ENCODE peak calls at places on chromosomes 4 and X, in five cellular contexts. S, M, W, L and T are unnamed samples.

GRCh38 chr4:179698321-179698720 is 2256.1 kb upstream of the AGA start:
- DNase-seq in L (no peak), S (no peak), M (no peak), W (no peak), T (no peak)

GRCh38 chr4:48268956-48269860 is at the start of gene TEC:
- DNase-seq in S (peak; percentile 38), L (no peak), M (peak; percentile 60), W (peak; percentile 45), T (peak; percentile 91)

GRCh38 chrX:111360839-111361238 is 51.2 kb downstream of the DCX start:
- DNase-seq in W (no peak), S (no peak), M (no peak), L (no peak), T (no peak)

GRCh38 chr4:69830529-69831269 is 29.2 kb downstream of the SULT1E1 start:
- DNase-seq in L (peak; percentile 13), S (no peak), W (peak; percentile 26), M (peak; percentile 48), T (no peak)

GRCh38 chrX:4253092-4253491 is 539.6 kb upstream of the PRKX start:
- DNase-seq in L (no peak), W (no peak), S (no peak), M (no peak), T (no peak)

GRCh38 chr4:156948738-156949137 is 22.9 kb downstream of the PDGFC start:
- DNase-seq in W (no peak), L (no peak), S (no peak), M (no peak), T (no peak)

GRCh38 chr4:3638080-3638715 is 106.0 kb upstream of the LRPAP1 start:
- DNase-seq in M (no peak), L (no peak), S (no peak), W (no peak), T (no peak)

GRCh38 chr4:84530449-84530848 is 31.4 kb upstream of the NKX6-1 start:
- DNase-seq in W (peak; percentile 7), S (no peak), M (no peak), L (no peak), T (no peak)

GRCh38 chrX:331145-331771 is 12.7 kb upstream of the GTPBP6 start:
- DNase-seq in L (no peak), S (no peak), W (peak; percentile 70), M (peak; percentile 22), T (peak; percentile 30)

GRCh38 chrX:19121466-19121865 is 802 bp downstream of the ADGRG2 start:
- DNase-seq in L (no peak), S (no peak), W (no peak), M (no peak), T (no peak)

GRCh38 chr4:167339781-167340180 is 105.5 kb upstream of the SPOCK3 start:
- DNase-seq in M (no peak), S (no peak), L (no peak), W (peak; percentile 55), T (no peak)

GRCh38 chrX:141405486-141405877 is 163.2 kb upstream of the SPANXC start:
- DNase-seq in M (no peak), S (peak; percentile 70), W (peak; percentile 19), L (peak; percentile 44), T (no peak)

GRCh38 chr4:74969507-74970474 is 36.9 kb downstream of the PARM1 start:
- DNase-seq in S (no peak), L (no peak), M (no peak), W (no peak), T (no peak)

GRCh38 chr4:122602277-122603142 is 18.4 kb downstream of the IL21 start:
- DNase-seq in L (peak; percentile 38), S (peak; percentile 9), M (no peak), W (peak; percentile 72), T (no peak)

GRCh38 chrX:16712116-16712824 is at the start of gene CTPS2:
- DNase-seq in W (peak; percentile 79), L (peak; percentile 14), S (peak; percentile 79), M (peak; percentile 70), T (peak; percentile 72)

GRCh38 chr4:164614999-164615398 is 138.9 kb upstream of the SMIM31 start:
- DNase-seq in W (no peak), S (no peak), M (no peak), L (no peak), T (no peak)

GRCh38 chr4:7861440-7861881 is 78.2 kb downstream of the AFAP1 start:
- DNase-seq in W (peak; percentile 86), L (no peak), S (no peak), M (no peak), T (no peak)

GRCh38 chr4:17491196-17491595 is 20.7 kb downstream of the QDPR start:
- DNase-seq in S (no peak), M (no peak), W (no peak), L (no peak), T (no peak)

GRCh38 chrX:41917517-41917916 is 5.8 kb downstream of the CASK start:
- DNase-seq in L (no peak), S (no peak), M (no peak), W (no peak), T (no peak)

GRCh38 chr4:39636786-39637185 is 1.9 kb downstream of the SMIM14 start:
- DNase-seq in L (no peak), W (peak; percentile 63), S (no peak), M (no peak), T (no peak)

GRCh38 chrX:119391279-119391678 is 7.9 kb upstream of the SLC25A43 start:
- DNase-seq in L (no peak), W (peak; percentile 28), M (no peak), S (peak; percentile 49), T (no peak)

GRCh38 chr4:30396772-30397475 is 323.2 kb upstream of the PCDH7 start:
- DNase-seq in S (no peak), L (peak; percentile 18), M (no peak), W (no peak), T (no peak)

GRCh38 chr4:72505314-72505744 is 63.7 kb downstream of the ADAMTS3 start:
- DNase-seq in L (no peak), S (no peak), W (peak; percentile 77), M (no peak), T (no peak)

GRCh38 chr4:98749206-98749605 is 90.8 kb upstream of the TSPAN5 start:
- DNase-seq in S (no peak), W (peak; percentile 4), M (no peak), L (no peak), T (no peak)

GRCh38 chr4:76200771-76201224 is 12.8 kb downstream of the SCARB2 start:
- DNase-seq in L (no peak), S (no peak), W (no peak), M (peak; percentile 71), T (peak; percentile 52)

GRCh38 chrX:17413228-17413627 is 38.2 kb downstream of the NHS start:
- DNase-seq in W (peak; percentile 61), S (no peak), M (no peak), L (peak; percentile 73), T (no peak)

GRCh38 chrX:23373129-23373804 is 38.6 kb downstream of the PTCHD1 start:
- DNase-seq in S (no peak), L (peak; percentile 67), W (peak; percentile 28), M (no peak), T (no peak)

DNA sequence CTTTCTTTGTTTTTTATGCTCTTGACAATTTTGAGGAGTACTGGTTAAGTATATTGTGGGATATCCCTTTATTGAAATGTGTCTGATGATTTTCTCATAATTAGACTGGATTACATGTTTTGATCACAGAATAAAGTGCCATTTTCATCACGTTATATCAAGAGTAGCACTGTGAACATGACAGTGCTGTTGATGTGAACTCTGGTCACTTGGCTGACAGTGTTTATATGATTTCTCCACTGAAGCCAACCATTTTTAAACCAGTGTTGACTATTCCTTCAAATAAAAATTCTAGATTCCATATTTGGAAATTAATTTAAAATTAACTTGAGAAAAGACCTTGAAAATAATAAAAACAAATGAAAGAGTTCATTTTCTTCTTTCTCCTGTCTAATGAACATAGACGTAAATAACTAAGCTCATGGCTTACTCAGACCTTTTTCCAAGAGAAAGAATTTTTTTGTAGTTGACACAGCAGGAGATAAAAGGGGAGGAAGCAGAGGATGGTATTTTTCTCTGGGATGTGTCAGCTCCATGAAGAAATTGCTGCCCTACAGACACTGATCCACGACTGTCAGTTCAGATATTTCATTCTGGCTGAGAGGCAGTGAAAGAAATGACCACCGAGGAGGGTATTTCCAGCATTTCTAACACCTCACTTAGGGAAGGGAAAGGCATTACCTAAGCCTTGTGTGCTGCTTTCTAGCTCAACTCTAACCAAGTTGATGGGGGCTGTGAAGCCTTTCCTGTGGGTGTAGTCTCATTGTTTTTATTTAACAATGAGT is 150.9 kb upstream of the ANK2 start:
- DNase-seq in W (no peak), L (peak; percentile 17), M (no peak), S (no peak), T (no peak)
- H3K4me1 ChIP-seq in W (peaks cover 23% of the 10 kb centered on the region), L (peaks cover 5% of the 10 kb centered on the region), M (no peaks in the 10 kb centered on the region), S (no peaks in the 10 kb centered on the region), T (no peaks in the 10 kb centered on the region)

DNA sequence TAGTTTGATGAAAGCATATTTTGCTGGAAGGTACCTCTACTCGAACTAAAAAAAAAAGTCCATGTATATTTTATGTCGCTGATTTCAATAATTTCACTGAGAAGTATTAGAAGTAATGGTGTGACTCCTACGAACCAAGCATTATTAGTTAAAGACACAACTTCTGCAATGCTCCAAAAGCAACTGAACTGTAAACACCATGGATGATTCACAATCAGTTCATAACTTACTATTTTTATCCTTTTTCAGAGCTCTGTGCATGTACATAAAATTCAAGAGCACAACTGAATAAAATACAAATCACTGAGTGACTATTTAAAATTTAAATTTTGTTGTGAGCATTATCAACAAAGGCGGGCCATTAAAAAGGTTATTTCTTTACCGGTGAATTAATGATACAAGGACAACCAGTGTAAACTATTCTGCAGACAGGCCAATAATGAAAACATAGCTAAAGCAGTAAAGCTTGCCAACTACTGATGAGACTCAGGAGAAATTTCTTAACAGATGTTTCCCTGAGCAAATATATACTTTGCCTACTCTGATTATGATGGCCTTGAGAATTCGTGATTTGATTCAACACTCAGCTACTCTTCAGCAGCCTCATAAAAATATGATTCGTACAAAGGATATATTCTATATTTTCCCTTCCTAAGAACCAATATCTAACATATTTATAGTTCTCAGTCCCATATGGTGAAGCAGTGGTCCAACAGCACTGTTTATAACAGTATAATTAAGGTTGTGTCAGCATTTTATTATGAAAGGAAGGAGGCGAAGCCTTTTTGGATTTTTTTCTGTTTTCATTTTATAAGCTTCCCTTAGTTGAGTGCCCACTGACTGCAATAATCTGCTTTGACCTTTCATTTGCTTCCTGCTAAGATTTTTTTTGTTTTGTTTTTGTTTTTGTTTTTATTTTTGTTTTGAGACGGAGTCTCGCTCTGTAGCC is 62.8 kb upstream of the NEIL3 start:
- DNase-seq in S (no peak), W (peak; percentile 55), M (no peak), L (no peak), T (no peak)
- H3K4me1 ChIP-seq in S (peaks cover 13% of the 10 kb centered on the region), W (peaks cover 32% of the 10 kb centered on the region), M (no peaks in the 10 kb centered on the region), L (no peaks in the 10 kb centered on the region), T (peaks cover 4% of the 10 kb centered on the region)

GRCh38 chr4:6697096-6697495 is 3.4 kb downstream of the S100P start:
- DNase-seq in S (no peak), M (no peak), L (no peak), W (no peak), T (no peak)
- H3K4me1 ChIP-seq in S (peaks cover 45% of the 10 kb centered on the region), M (no peaks in the 10 kb centered on the region), L (peaks cover 9% of the 10 kb centered on the region), W (peaks cover 19% of the 10 kb centered on the region), T (peaks cover 49% of the 10 kb centered on the region)

DNA sequence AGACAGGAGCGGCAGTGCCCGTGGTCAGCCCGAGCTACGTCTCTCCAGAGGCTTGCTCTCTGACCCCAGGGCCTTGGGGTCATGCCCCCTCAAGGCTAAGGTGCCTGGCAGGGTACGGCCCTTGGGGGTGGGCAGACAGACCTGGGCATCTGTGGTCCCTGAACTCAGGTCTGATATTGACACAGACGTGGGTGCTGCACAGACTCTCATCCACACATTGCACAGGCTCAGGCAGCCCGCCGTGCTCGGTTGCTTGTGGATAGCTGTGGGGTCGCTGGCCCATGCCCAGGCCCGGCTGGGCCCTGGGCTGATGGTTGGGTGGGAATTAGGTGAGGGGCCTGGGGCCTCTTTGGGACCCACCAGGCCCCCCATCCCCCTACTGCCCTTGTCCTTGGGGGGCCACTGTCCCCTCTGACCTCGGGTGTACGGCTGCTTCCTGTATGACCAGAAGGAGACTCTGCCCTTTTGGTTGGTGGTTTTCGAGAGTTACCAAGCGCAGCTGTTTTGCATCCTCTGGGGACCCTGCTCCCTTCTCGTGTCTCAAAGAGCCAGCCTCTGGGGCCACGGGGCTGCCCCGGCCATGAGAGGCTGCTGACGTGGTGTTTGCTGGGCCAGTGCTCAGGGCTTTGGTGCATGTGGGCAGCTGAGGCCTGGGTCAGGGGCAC is 10.1 kb downstream of the FGFRL1 start:
- DNase-seq in M (no peak), W (no peak), S (no peak), L (no peak), T (no peak)
- H3K4me1 ChIP-seq in M (no peaks in the 10 kb centered on the region), W (no peaks in the 10 kb centered on the region), S (no peaks in the 10 kb centered on the region), L (no peaks in the 10 kb centered on the region), T (no peaks in the 10 kb centered on the region)